ENCODE peak calls at places on chromosomes 16 and 17, in seven cellular contexts. D is lower lobe of right lung; G is CD4-positive, alpha-beta memory T cell; W is ascending aorta; Y is heart left ventricle; L is left lung; M is SK-N-SH. X is an unnamed sample. For H3K36me3, the result is how much of the 10 kb centered on the place peaks cover.

GRCh38 chr17:1573932-1574696 is 11.5 kb upstream of the PITPNA start:
- DNase-seq in G (peak), L (peak), D (peak), M (peak), Y (peak), W (no peak), X (peak)

GRCh38 chr17:65583921-65584603 is 22.6 kb upstream of the AXIN2 start:
- DNase-seq in M (peak), D (no peak), G (no peak), Y (peak), L (no peak), W (no peak), X (no peak)

GRCh38 chr16:15513169-15513568 is 78.8 kb downstream of the BMERB1 start:
- DNase-seq in Y (no peak), M (no peak), D (no peak), G (no peak), L (no peak), W (no peak), X (peak)

GRCh38 chr17:43636446-43636845 is 25.3 kb downstream of the MEOX1 start:
- DNase-seq in D (no peak), W (no peak), G (no peak), M (no peak), L (no peak), Y (no peak), X (no peak)

GRCh38 chr16:85019659-85020245 is 7.8 kb upstream of the KIAA0513 start:
- DNase-seq in W (no peak), D (peak), Y (peak), G (no peak), L (peak), M (no peak), X (no peak)

GRCh38 chr16:67415872-67416793 is at the start of gene ZDHHC1:
- DNase-seq in L (peak), M (peak), Y (peak), D (peak), G (peak), W (no peak), X (no peak)

GRCh38 chr17:21029032-21029431 is 13.8 kb downstream of the USP22 start:
- DNase-seq in Y (no peak), W (no peak), L (no peak), D (no peak), M (no peak), G (no peak), X (peak)

GRCh38 chr16:50742521-50743150 is 750 bp downstream of the CYLD start:
- DNase-seq in W (no peak), L (peak), Y (peak), G (peak), M (no peak), D (peak), X (peak)

GRCh38 chr16:66590322-66590721 is 11.1 kb downstream of the CMTM2 start:
- DNase-seq in D (no peak), G (no peak), W (no peak), Y (no peak), M (no peak), L (no peak), X (no peak)

GRCh38 chr17:31448467-31449077 is 57.1 kb downstream of the RAB11FIP4 start:
- DNase-seq in L (no peak), Y (no peak), W (no peak), M (no peak), G (no peak), D (no peak), X (no peak)

GRCh38 chr16:69906838-69907301 is 44.3 kb upstream of the CLEC18A start:
- DNase-seq in L (no peak), D (no peak), M (no peak), W (no peak), Y (no peak), G (no peak), X (no peak)

GRCh38 chr17:56752263-56752662 is 81.5 kb downstream of the C17orf67 start:
- DNase-seq in Y (no peak), L (no peak), W (no peak), M (no peak), D (no peak), G (no peak), X (no peak)

GRCh38 chr17:36602924-36603384 is 1.6 kb downstream of the MRM1 start:
- DNase-seq in Y (peak), G (peak), W (no peak), M (peak), L (no peak), D (peak), X (peak)

GRCh38 chr16:88422733-88423447 is 30.2 kb upstream of the ZFPM1 start:
- DNase-seq in M (no peak), Y (no peak), W (no peak), L (no peak), G (no peak), D (no peak), X (no peak)

GRCh38 chr16:88421301-88421700 is 31.8 kb upstream of the ZFPM1 start:
- DNase-seq in D (no peak), W (no peak), G (no peak), L (no peak), Y (no peak), M (no peak), X (no peak)

GRCh38 chr16:88424536-88425230 is 28.4 kb upstream of the ZFPM1 start:
- DNase-seq in L (no peak), G (no peak), D (no peak), W (no peak), M (no peak), Y (no peak), X (no peak)

GRCh38 chr16:88421871-88422433 is 31.1 kb upstream of the ZFPM1 start:
- DNase-seq in M (no peak), L (no peak), Y (no peak), D (no peak), W (no peak), G (no peak), X (no peak)

DNA sequence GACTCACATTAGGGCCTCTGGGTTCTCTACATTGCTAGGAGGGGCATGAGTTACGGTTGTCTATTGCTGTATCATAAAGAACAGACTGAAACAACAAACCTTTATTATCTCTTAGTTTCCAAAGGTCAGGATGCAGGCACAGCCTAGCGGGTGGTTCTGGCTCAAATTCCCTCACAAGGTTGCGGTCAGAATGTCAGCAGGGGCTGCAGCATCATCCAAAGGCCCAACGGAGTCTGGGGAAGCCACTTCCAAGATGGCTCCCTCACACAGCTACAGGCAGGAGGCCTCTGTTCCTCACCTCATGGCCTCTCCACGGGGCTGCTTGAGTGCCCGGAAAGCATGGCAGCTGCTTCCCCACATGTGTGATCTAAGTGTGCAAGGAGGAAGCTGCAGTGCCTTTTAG is 29.6 kb upstream of the ZFPM1 start:
- DNase-seq in L (no peak), Y (no peak), W (no peak), M (no peak), G (no peak), D (no peak), X (no peak)
- H3K36me3 ChIP-seq in L (under half), Y (under half), W (under half), M (under half), G (under half), D (under half), X (under half)

GRCh38 chr16:89693289-89693731 is 6.8 kb downstream of the CDK10 start:
- DNase-seq in Y (no peak), M (no peak), W (no peak), D (no peak), L (no peak), G (no peak), X (no peak)

GRCh38 chr16:89695875-89696597 is 5.5 kb downstream of the SPATA2L start:
- DNase-seq in L (no peak), Y (no peak), D (peak), W (no peak), G (no peak), M (peak), X (peak)

GRCh38 chr16:89695086-89695874 is 6.2 kb downstream of the SPATA2L start:
- DNase-seq in M (peak), D (peak), Y (no peak), W (no peak), L (no peak), G (no peak), X (peak)

GRCh38 chr16:89691986-89692569 is 5.6 kb downstream of the CDK10 start:
- DNase-seq in D (no peak), Y (no peak), W (no peak), M (peak), L (no peak), G (no peak), X (no peak)

DNA sequence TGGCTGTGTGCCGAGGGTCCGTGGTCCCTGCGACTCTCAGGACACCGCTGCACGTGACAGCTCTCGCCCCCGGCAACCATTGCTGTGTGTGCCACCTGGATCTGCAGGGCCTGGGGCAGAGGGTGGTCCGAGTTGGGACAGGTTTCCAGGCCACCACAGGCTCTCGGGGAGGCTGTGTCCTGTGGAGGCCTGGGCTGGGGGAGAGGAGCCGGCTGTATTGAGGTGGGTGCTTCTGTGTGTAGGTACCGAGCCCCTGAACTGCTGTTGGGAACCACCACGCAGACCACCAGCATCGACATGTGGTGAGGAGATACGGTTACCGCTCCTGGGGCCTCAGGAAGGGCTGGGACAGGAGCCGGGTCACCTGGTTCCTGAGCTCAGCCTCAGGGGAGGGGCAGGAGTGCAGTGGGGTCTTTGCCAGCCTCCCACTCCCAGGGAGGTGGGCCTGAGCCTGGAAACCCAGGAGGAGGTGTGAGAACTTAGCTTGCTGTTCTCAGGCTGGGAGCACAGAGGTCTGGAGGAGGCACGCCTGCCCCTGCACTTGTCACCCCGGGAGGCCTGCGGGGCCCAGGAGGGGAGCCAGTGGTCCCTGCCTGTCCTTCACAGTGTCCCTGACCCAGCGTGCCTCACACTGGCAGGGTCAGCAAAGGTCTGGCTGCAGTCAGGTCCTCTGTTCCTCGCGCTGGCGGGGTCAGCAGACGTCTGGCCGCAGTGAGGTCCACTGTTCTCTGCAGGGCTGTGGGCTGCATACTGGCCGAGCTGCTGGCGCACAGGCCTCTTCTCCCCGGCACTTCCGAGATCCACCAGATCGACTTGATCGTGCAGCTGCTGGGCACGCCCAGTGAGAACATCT is 7.3 kb downstream of the SPATA2L start:
- DNase-seq in G (no peak), Y (no peak), M (peak), W (no peak), D (peak), L (no peak), X (no peak)
- H3K36me3 ChIP-seq in G (under half), Y (under half), M (half or more), W (under half), D (half or more), L (under half), X (under half)

GRCh38 chr17:42312035-42312284 is 23.7 kb downstream of the STAT5A start:
- DNase-seq in L (no peak), Y (no peak), W (no peak), G (no peak), D (no peak), M (no peak), X (no peak)

GRCh38 chr17:42313389-42313772 is 25.1 kb downstream of the STAT5A start:
- DNase-seq in W (no peak), G (no peak), D (no peak), Y (no peak), M (no peak), L (no peak), X (no peak)

GRCh38 chr17:42312285-42313130 is 24.2 kb downstream of the STAT5A start:
- DNase-seq in W (no peak), G (peak), D (peak), Y (peak), L (peak), M (peak), X (peak)

GRCh38 chr17:42310281-42311156 is 22.2 kb downstream of the STAT5A start:
- DNase-seq in Y (no peak), D (no peak), M (no peak), G (no peak), L (no peak), W (no peak), X (no peak)

DNA sequence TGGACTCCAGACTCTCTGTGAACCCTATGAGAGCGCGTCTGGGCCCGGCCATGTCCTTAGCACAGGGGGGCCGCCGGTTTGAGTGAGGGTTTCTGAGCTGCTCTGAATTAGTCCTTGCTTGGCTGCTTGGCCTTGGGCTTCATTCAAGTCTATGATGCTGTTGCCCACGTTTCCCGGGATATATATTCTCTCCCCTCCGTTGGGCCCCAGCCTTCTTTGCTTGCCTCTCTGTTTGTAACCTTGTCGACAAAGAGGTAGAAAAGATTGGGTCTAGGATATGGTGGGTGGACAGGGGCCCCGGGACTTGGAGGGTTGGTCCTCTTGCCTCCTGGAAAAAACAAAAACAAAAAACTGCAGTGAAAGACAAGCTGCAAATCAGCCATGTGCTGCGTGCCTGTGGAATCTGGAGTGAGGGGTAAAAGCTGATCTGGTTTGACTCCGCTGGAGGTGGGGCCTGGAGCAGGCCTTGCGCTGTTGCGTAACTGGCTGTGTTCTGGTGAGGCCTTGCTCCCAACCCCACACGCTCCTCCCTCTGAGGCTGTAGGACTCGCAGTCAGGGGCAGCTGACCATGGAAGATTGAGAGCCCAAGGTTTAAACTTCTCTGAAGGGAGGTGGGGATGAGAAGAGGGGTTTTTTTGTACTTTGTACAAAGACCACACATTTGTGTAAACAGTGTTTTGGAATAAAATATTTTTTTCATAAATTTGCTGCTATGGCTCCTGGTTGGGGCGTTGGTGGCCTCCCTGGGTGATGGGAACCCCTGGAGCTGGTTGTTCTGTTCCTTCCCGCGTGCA is 23.1 kb downstream of the STAT5A start:
- DNase-seq in G (no peak), L (peak), Y (peak), D (peak), M (peak), W (peak), X (peak)
- H3K36me3 ChIP-seq in G (under half), L (under half), Y (under half), D (half or more), M (under half), W (half or more), X (under half)

DNA sequence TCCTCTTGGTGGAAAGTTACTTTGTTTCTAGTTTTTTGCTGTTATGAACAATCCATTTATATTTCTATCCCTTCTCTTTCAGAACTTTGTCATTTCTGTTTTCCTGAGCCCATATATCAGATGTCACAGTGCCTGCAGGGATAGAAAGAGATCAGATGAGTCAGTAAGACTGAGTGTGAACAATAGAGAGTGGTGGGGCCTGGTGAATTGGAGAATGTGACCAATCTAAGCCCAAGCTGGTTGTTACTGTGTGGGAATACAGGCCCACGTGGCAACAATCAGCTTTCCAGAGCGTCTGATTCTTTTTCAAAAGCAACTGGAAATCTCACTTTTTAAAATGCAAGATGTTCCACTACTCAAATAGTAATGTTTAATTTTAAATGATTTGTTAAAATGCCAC is 9.4 kb downstream of the DCTN5 start:
- DNase-seq in D (no peak), W (no peak), Y (no peak), G (no peak), M (no peak), L (no peak), X (no peak)
- H3K36me3 ChIP-seq in D (half or more), W (under half), Y (under half), G (under half), M (under half), L (under half), X (under half)

DNA sequence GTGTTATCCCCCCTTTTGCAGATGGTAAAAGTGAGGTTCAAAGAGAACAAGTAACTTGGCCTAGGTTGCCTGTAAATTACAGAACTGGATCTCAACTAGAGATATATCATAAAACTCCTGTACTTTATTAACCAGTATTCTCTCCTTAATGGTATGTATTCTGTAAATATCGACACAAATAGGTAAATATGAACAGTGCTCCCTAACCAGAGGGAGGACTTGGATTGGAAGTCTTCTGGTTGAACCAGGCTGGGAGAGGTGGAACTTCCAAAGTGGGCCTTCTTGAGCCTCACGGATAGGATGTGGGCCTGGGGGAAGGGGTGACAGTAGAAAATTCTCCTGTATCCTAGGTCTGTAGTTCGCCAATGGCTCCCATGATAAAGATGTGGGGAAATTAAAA is 7.7 kb downstream of the STAT5A start:
- DNase-seq in G (no peak), M (no peak), Y (no peak), D (no peak), W (no peak), L (no peak), X (no peak)
- H3K36me3 ChIP-seq in G (under half), M (under half), Y (under half), D (half or more), W (under half), L (under half), X (under half)

GRCh38 chr17:50101346-50102163 is 6.4 kb downstream of the PDK2 start:
- DNase-seq in W (no peak), D (peak), M (peak), G (no peak), Y (peak), L (peak), X (peak)
- H3K36me3 ChIP-seq in W (under half), D (half or more), M (under half), G (under half), Y (under half), L (under half), X (under half)

GRCh38 chr16:8852534-8852933 is 16.3 kb downstream of the CARHSP1 start:
- DNase-seq in Y (no peak), G (no peak), M (no peak), W (no peak), D (peak), L (peak), X (no peak)
- H3K36me3 ChIP-seq in Y (under half), G (under half), M (under half), W (half or more), D (half or more), L (under half), X (under half)

DNA sequence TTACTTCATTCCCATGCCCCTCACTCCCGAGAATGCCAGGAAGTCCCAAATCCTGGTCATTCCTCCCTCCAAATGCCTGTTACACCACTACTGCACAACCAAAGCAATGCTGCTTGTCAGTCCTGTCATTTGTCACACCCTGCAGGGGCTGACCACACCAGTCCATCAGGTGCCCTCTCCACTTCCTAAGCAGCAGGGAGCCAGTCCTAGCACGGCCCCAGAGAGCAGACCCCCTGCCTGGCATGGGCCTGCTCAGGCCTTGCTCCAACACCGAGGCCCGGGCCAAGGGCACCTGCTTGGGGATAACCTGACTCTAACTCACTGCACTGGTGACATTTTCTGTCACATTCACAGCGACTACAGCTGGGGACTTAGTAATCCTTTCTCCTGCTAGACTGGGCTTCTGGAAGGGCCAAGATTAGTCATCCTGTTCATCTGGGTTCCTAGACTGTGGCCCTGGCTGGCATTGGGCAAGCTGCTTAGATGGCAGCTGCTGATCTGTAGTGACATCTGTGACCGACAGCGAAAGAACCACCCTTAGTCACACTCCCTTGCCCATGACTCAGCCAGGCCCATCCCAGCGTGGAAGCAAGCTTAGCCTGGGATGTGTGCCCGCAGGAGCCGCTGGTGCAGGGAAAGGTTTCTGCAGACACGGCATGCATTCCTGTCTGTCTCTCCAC is 5.4 kb downstream of the ALYREF start:
- DNase-seq in L (no peak), G (no peak), D (no peak), W (no peak), M (peak), Y (no peak), X (peak)
- H3K36me3 ChIP-seq in L (under half), G (under half), D (half or more), W (half or more), M (half or more), Y (under half), X (half or more)